ENCODE peak calls at places on chromosomes 1 and 21, in five cellular contexts. S is stomach; D is IMR-90; Z is Jurkat, Clone E6-1; R is aorta. E is an unnamed sample.
A peak's percentile ranks its signal among the peaks of the same experiment; 100 is the strongest.

GRCh38 chr1:234934611-234935033 is 194.0 kb downstream of the TOMM20 start:
- DNase-seq in S (no peak), D (peak; percentile 99), Z (no peak), R (no peak), E (no peak)

GRCh38 chr1:239879321-239880170 is 212.1 kb upstream of the FMN2 start:
- DNase-seq in S (no peak), D (no peak), Z (no peak), R (no peak), E (no peak)

GRCh38 chr1:10195570-10195969 is 14.8 kb upstream of the KIF1B start:
- DNase-seq in S (no peak), D (peak; percentile 66), Z (no peak), R (no peak), E (no peak)

GRCh38 chr1:226958300-226958699 is 18.2 kb downstream of the COQ8A start:
- DNase-seq in S (no peak), D (no peak), Z (no peak), R (no peak), E (no peak)

GRCh38 chr1:156489166-156489934 is 11.2 kb downstream of the MEF2D start:
- DNase-seq in S (no peak), D (peak; percentile 36), Z (peak; percentile 59), R (peak; percentile 55), E (peak; percentile 88)

GRCh38 chr1:235708390-235708962 is 58.9 kb upstream of the GNG4 start:
- DNase-seq in S (no peak), D (peak; percentile 66), Z (no peak), R (no peak), E (no peak)

GRCh38 chr1:29410476-29410875 is 174.2 kb downstream of the PTPRU start:
- DNase-seq in S (no peak), D (no peak), Z (no peak), R (no peak), E (no peak)

GRCh38 chr1:10696977-10697376 is 99.5 kb downstream of the CASZ1 start:
- DNase-seq in S (no peak), D (peak; percentile 23), Z (no peak), R (no peak), E (no peak)

GRCh38 chr1:84803604-84804003 is 89.4 kb downstream of the LPAR3 start:
- DNase-seq in S (no peak), D (no peak), Z (no peak), R (no peak), E (no peak)

GRCh38 chr1:183989078-183989577 is 48.4 kb downstream of the COLGALT2 start:
- DNase-seq in S (no peak), D (peak; percentile 95), Z (no peak), R (peak; percentile 76), E (peak; percentile 48)

GRCh38 chr21:44815852-44816628 is 1.8 kb downstream of the SUMO3 start:
- DNase-seq in S (no peak), D (no peak), Z (no peak), R (no peak), E (no peak)

GRCh38 chr1:35931424-35932157 is 686 bp downstream of the AGO3 start:
- DNase-seq in S (peak; percentile 40), D (peak; percentile 5), Z (peak; percentile 17), R (no peak), E (peak; percentile 32)

GRCh38 chr1:220271706-220272046 is 577 bp downstream of the RAB3GAP2 start:
- DNase-seq in S (no peak), D (peak; percentile 26), Z (no peak), R (peak; percentile 30), E (peak; percentile 7)

GRCh38 chr1:93036672-93037071 is 42.4 kb upstream of the MTF2 start:
- DNase-seq in S (no peak), D (no peak), Z (no peak), R (no peak), E (no peak)

GRCh38 chr1:110293601-110294104 is 45.5 kb upstream of the RBM15 start:
- DNase-seq in S (no peak), D (no peak), Z (no peak), R (no peak), E (no peak)

GRCh38 chr1:232923739-232924386 is 26.5 kb upstream of the NTPCR start:
- DNase-seq in S (no peak), D (peak; percentile 44), Z (peak; percentile 100), R (no peak), E (no peak)

GRCh38 chr1:211328866-211329265 is 2.2 kb downstream of the TRAF5 start:
- DNase-seq in S (no peak), D (no peak), Z (no peak), R (no peak), E (no peak)

GRCh38 chr1:211327341-211327921 is 798 bp downstream of the TRAF5 start:
- DNase-seq in S (no peak), D (peak; percentile 71), Z (peak; percentile 42), R (peak; percentile 59), E (no peak)

GRCh38 chr1:211326528-211327340 is at the start of gene TRAF5:
- DNase-seq in S (peak; percentile 58), D (peak; percentile 55), Z (peak; percentile 44), R (peak; percentile 61), E (peak; percentile 51)

GRCh38 chr1:211329764-211330201 is 3.1 kb downstream of the TRAF5 start:
- DNase-seq in S (no peak), D (no peak), Z (no peak), R (no peak), E (no peak)

GRCh38 chr1:211328084-211328694 is 1.6 kb downstream of the TRAF5 start:
- DNase-seq in S (no peak), D (no peak), Z (no peak), R (no peak), E (no peak)
- H3K4me3 ChIP-seq in S (peak overlapping the region; percentile 80), D (no peak overlapping the region), Z (peak overlapping the region; percentile 77), R (peak overlapping the region; percentile 99), E (no peak overlapping the region)

DNA sequence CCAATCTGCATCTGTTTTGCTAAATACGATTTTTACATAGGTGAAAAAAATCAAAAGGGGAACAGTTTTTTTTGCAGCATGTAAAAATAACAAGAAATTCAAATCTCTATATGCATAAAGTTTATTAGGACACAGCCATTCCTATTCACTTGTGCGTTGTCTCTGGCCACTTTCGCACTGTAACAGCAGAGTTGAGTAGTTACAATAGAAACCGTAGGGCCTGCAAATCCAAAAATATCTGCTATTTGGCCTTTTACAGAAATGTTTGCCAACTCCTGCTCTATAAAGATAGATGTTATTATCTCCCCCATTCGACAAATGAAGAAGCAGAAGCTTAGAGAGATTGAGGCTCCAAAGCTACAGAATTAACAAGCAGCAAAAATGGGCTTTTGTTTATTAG is 5.5 kb downstream of the DYNLT5 start:
- DNase-seq in S (no peak), D (no peak), Z (no peak), R (no peak), E (no peak)
- H3K4me3 ChIP-seq in S (no peak overlapping the region), D (no peak overlapping the region), Z (no peak overlapping the region), R (no peak overlapping the region), E (no peak overlapping the region)

DNA sequence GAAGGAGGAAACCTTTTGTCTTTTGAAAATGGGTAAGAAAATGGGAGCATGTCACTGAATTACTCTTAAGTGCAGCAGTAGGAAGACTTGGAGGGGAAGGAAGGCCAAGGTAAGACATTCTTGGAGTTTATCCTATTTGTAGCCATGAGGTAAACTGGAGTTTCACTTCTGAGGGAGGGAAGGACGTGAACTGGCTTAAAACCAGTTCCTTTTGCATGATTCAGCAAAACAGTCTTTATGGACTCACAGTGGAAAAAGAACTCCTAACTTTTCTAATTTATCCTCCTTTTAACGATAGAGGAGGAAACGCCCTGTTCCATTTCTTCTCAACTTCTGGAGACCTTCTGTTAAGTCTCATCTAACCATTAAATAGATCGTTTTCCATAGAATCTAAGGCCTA is 2.5 kb downstream of the PRDX6 start:
- DNase-seq in S (no peak), D (peak; percentile 32), Z (no peak), R (no peak), E (no peak)
- H3K4me3 ChIP-seq in S (peak overlapping the region; percentile 78), D (no peak overlapping the region), Z (no peak overlapping the region), R (no peak overlapping the region), E (peak overlapping the region; percentile 78)

DNA sequence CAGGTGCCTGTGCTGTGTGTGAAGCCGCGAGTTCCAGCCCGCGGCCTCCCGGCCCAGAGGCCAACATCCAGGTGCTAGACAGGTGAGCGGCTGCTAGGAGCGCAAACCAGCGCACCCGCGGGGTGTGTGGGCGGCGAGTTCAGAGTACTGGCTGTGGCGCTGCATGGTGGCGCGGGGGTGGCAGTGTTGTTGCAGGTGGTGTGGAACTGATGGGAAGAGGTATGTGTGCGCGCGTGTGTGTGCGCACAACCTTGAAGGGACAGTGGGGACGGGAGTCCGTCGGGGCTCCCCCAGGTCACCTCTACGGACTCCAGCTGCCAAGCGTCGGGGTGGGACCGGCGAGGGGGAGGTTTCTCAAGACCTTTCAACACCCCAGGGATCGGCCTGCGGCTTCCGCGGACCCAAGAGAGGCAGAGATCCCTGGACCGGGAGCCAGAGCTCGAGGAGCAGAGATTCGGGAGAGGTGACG is 433 bp upstream of the DMBX1 start:
- DNase-seq in S (no peak), D (no peak), Z (no peak), R (no peak), E (no peak)
- H3K4me3 ChIP-seq in S (peak overlapping the region; percentile 56), D (no peak overlapping the region), Z (peak overlapping the region; percentile 27), R (no peak overlapping the region), E (peak overlapping the region; percentile 36)

GRCh38 chr1:192654120-192654519 is 18.2 kb downstream of the RGS13 start:
- DNase-seq in S (no peak), D (no peak), Z (no peak), R (no peak), E (no peak)

GRCh38 chr1:192657760-192658159 is 21.8 kb downstream of the RGS13 start:
- DNase-seq in S (no peak), D (no peak), Z (no peak), R (no peak), E (no peak)

GRCh38 chr1:192660613-192661012 is 24.7 kb downstream of the RGS13 start:
- DNase-seq in S (no peak), D (no peak), Z (no peak), R (no peak), E (no peak)

GRCh38 chr1:192654607-192655389 is 18.9 kb downstream of the RGS13 start:
- DNase-seq in S (no peak), D (peak; percentile 85), Z (no peak), R (no peak), E (no peak)

GRCh38 chr1:192658255-192658654 is 22.3 kb downstream of the RGS13 start:
- DNase-seq in S (no peak), D (no peak), Z (no peak), R (no peak), E (no peak)
- H3K4me3 ChIP-seq in S (no peak overlapping the region), D (no peak overlapping the region), Z (no peak overlapping the region), R (no peak overlapping the region), E (no peak overlapping the region)

DNA sequence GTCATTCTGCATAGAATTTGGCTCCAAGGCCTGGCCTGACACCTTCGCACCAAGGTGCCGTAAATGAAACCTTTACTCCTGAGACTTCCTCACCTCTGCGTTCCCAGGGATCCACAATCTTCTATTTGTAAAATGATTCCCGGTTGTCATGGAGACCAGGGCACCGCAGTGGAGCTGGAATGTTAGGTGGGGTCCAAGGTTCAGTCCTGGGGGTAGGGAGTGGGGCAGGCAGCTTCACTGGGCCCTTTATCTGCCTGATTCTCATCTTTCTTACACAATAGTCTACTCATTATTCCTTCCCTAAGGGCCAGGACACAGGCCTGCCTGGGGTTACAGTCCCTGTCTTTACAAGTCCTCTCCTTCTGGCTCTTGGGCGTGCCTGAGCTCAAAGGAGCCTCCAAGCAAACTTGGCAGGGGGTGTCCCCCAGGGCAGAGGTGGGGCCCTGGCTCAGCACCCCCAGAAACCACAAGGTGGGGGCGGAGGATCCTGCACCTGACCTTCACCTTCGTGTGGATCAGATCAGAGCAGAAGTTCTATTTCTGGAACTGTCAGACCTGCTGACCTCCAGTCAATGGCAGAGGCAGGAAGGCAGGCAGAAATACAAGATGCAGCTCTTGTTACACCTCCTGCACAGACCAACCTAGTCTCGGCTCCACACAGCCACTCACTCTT is 51.1 kb downstream of the RIPK4 start:
- DNase-seq in S (no peak), D (no peak), Z (no peak), R (no peak), E (no peak)
- H3K4me3 ChIP-seq in S (no peak overlapping the region), D (no peak overlapping the region), Z (no peak overlapping the region), R (no peak overlapping the region), E (no peak overlapping the region)

GRCh38 chr1:175208773-175209492 is 16.4 kb upstream of the KIAA0040 start:
- DNase-seq in S (no peak), D (no peak), Z (peak; percentile 97), R (no peak), E (no peak)
- H3K4me3 ChIP-seq in S (no peak overlapping the region), D (no peak overlapping the region), Z (peak overlapping the region; percentile 41), R (no peak overlapping the region), E (no peak overlapping the region)